ENCODE peak calls at places on chromosomes 16 and 17, in ten cellular contexts. One of them, this sample, is unnamed. For H3K4me1, the result is how much of the 10 kb centered on the place peaks cover.

GRCh38 chr16:1706386-1707192 is 594 bp downstream of the MAPK8IP3 start:
- DNase-seq in CD8-positive, alpha-beta memory T cell: peak
- DNase-seq in cardiac muscle cell: peak
- DNase-seq in PC-9: no peak
- DNase-seq in astrocyte: peak
- DNase-seq in fibroblast of lung: peak
- DNase-seq in tibial nerve: no peak
- DNase-seq in IMR-90: peak
- DNase-seq in lung: no peak
- DNase-seq in heart left ventricle: no peak
- DNase-seq in this sample: no peak

GRCh38 chr17:9645858-9646555 is 690 bp downstream of the USP43 start:
- DNase-seq in CD8-positive, alpha-beta memory T cell: no peak
- DNase-seq in cardiac muscle cell: peak
- DNase-seq in PC-9: peak
- DNase-seq in astrocyte: peak
- DNase-seq in fibroblast of lung: no peak
- DNase-seq in tibial nerve: no peak
- DNase-seq in IMR-90: no peak
- DNase-seq in lung: peak
- DNase-seq in heart left ventricle: peak
- DNase-seq in this sample: no peak

GRCh38 chr16:13307255-13307654 is 405.9 kb downstream of the SHISA9 start:
- DNase-seq in CD8-positive, alpha-beta memory T cell: no peak
- DNase-seq in cardiac muscle cell: no peak
- DNase-seq in PC-9: peak
- DNase-seq in astrocyte: peak
- DNase-seq in fibroblast of lung: no peak
- DNase-seq in tibial nerve: no peak
- DNase-seq in IMR-90: no peak
- DNase-seq in lung: no peak
- DNase-seq in heart left ventricle: no peak
- DNase-seq in this sample: no peak

GRCh38 chr17:491086-492014 is 138.7 kb upstream of the RPH3AL start:
- DNase-seq in CD8-positive, alpha-beta memory T cell: peak
- DNase-seq in cardiac muscle cell: peak
- DNase-seq in PC-9: no peak
- DNase-seq in astrocyte: peak
- DNase-seq in fibroblast of lung: peak
- DNase-seq in tibial nerve: no peak
- DNase-seq in IMR-90: peak
- DNase-seq in lung: peak
- DNase-seq in heart left ventricle: peak
- DNase-seq in this sample: no peak

GRCh38 chr17:35245196-35245486 is 2.3 kb downstream of the SLFN5 start:
- DNase-seq in CD8-positive, alpha-beta memory T cell: no peak
- DNase-seq in cardiac muscle cell: no peak
- DNase-seq in PC-9: peak
- DNase-seq in astrocyte: peak
- DNase-seq in fibroblast of lung: peak
- DNase-seq in tibial nerve: no peak
- DNase-seq in IMR-90: peak
- DNase-seq in lung: no peak
- DNase-seq in heart left ventricle: no peak
- DNase-seq in this sample: no peak

GRCh38 chr16:53945996-53946395 is 242.0 kb downstream of the FTO start:
- DNase-seq in CD8-positive, alpha-beta memory T cell: no peak
- DNase-seq in cardiac muscle cell: peak
- DNase-seq in PC-9: peak
- DNase-seq in astrocyte: peak
- DNase-seq in fibroblast of lung: peak
- DNase-seq in tibial nerve: no peak
- DNase-seq in IMR-90: peak
- DNase-seq in lung: peak
- DNase-seq in heart left ventricle: no peak
- DNase-seq in this sample: no peak

GRCh38 chr17:33169580-33170285 is 123.4 kb downstream of the ASIC2 start:
- DNase-seq in CD8-positive, alpha-beta memory T cell: no peak
- DNase-seq in cardiac muscle cell: no peak
- DNase-seq in PC-9: no peak
- DNase-seq in astrocyte: peak
- DNase-seq in fibroblast of lung: peak
- DNase-seq in tibial nerve: no peak
- DNase-seq in IMR-90: peak
- DNase-seq in lung: no peak
- DNase-seq in heart left ventricle: no peak
- DNase-seq in this sample: no peak

GRCh38 chr17:8794636-8795035 is 4.5 kb downstream of the MFSD6L start:
- DNase-seq in CD8-positive, alpha-beta memory T cell: no peak
- DNase-seq in cardiac muscle cell: no peak
- DNase-seq in PC-9: no peak
- DNase-seq in astrocyte: no peak
- DNase-seq in fibroblast of lung: no peak
- DNase-seq in tibial nerve: no peak
- DNase-seq in IMR-90: no peak
- DNase-seq in lung: no peak
- DNase-seq in heart left ventricle: no peak
- DNase-seq in this sample: no peak

GRCh38 chr17:7885357-7886226 is 3.0 kb upstream of the CHD3 start:
- DNase-seq in CD8-positive, alpha-beta memory T cell: peak
- DNase-seq in cardiac muscle cell: peak
- DNase-seq in PC-9: no peak
- DNase-seq in astrocyte: no peak
- DNase-seq in fibroblast of lung: peak
- DNase-seq in tibial nerve: peak
- DNase-seq in IMR-90: peak
- DNase-seq in lung: peak
- DNase-seq in heart left ventricle: peak
- DNase-seq in this sample: no peak

DNA sequence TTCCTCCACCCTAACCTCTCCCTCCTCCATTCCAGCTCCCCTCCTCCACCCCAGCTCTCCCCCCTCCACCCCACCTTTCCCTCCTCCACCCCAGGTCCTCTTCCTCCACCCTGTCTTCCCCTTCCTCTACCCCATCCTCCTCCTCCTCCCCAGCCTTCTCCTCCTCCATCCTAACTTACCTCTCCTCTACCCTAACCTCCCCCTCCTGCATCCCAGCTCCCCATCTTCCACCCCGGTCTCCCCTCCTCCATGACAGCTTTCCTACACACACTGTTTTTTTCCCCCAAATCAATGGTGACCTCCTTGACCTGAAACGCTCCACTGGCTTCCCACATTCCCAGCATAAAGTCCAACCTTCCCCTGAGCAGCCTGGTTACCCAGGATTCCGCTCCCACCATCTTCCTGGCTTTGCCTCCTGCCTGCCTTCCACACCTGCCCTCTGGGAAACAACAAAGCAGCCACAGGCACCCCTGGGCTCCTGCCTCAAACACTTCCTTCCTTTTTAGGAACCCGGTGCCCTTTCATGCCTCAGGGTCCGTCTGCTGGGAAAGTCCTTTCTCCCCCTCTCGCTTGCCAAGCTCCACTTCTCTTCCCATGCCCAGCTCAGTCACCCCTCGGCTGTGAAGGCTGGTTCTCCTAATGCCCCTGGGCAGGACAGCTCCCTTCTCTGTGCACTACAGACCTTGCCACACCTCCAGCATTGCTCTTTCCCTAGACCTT is 2.0 kb downstream of the RGS9 start:
- DNase-seq in CD8-positive, alpha-beta memory T cell: no peak
- DNase-seq in cardiac muscle cell: no peak
- DNase-seq in PC-9: no peak
- DNase-seq in astrocyte: no peak
- DNase-seq in fibroblast of lung: no peak
- DNase-seq in tibial nerve: no peak
- DNase-seq in IMR-90: no peak
- DNase-seq in lung: no peak
- DNase-seq in heart left ventricle: no peak
- DNase-seq in this sample: no peak
- H3K4me1 ChIP-seq in CD8-positive, alpha-beta memory T cell: under half
- H3K4me1 ChIP-seq in cardiac muscle cell: under half
- H3K4me1 ChIP-seq in PC-9: under half
- H3K4me1 ChIP-seq in astrocyte: under half
- H3K4me1 ChIP-seq in fibroblast of lung: under half
- H3K4me1 ChIP-seq in tibial nerve: under half
- H3K4me1 ChIP-seq in IMR-90: under half
- H3K4me1 ChIP-seq in lung: under half
- H3K4me1 ChIP-seq in heart left ventricle: under half
- H3K4me1 ChIP-seq in this sample: under half

GRCh38 chr17:75396025-75396424 is 9.5 kb downstream of the GRB2 start:
- DNase-seq in CD8-positive, alpha-beta memory T cell: no peak
- DNase-seq in cardiac muscle cell: no peak
- DNase-seq in PC-9: no peak
- DNase-seq in astrocyte: no peak
- DNase-seq in fibroblast of lung: no peak
- DNase-seq in tibial nerve: no peak
- DNase-seq in IMR-90: no peak
- DNase-seq in lung: no peak
- DNase-seq in heart left ventricle: no peak
- DNase-seq in this sample: no peak

GRCh38 chr17:75393523-75394331 is 11.8 kb downstream of the GRB2 start:
- DNase-seq in CD8-positive, alpha-beta memory T cell: peak
- DNase-seq in cardiac muscle cell: peak
- DNase-seq in PC-9: peak
- DNase-seq in astrocyte: peak
- DNase-seq in fibroblast of lung: peak
- DNase-seq in tibial nerve: peak
- DNase-seq in IMR-90: peak
- DNase-seq in lung: peak
- DNase-seq in heart left ventricle: peak
- DNase-seq in this sample: peak

GRCh38 chr17:75396781-75397180 is 8.7 kb downstream of the GRB2 start:
- DNase-seq in CD8-positive, alpha-beta memory T cell: no peak
- DNase-seq in cardiac muscle cell: no peak
- DNase-seq in PC-9: no peak
- DNase-seq in astrocyte: no peak
- DNase-seq in fibroblast of lung: no peak
- DNase-seq in tibial nerve: no peak
- DNase-seq in IMR-90: no peak
- DNase-seq in lung: no peak
- DNase-seq in heart left ventricle: no peak
- DNase-seq in this sample: no peak

GRCh38 chr17:75392559-75392958 is 12.9 kb downstream of the GRB2 start:
- DNase-seq in CD8-positive, alpha-beta memory T cell: no peak
- DNase-seq in cardiac muscle cell: no peak
- DNase-seq in PC-9: no peak
- DNase-seq in astrocyte: no peak
- DNase-seq in fibroblast of lung: no peak
- DNase-seq in tibial nerve: no peak
- DNase-seq in IMR-90: no peak
- DNase-seq in lung: no peak
- DNase-seq in heart left ventricle: no peak
- DNase-seq in this sample: no peak

DNA sequence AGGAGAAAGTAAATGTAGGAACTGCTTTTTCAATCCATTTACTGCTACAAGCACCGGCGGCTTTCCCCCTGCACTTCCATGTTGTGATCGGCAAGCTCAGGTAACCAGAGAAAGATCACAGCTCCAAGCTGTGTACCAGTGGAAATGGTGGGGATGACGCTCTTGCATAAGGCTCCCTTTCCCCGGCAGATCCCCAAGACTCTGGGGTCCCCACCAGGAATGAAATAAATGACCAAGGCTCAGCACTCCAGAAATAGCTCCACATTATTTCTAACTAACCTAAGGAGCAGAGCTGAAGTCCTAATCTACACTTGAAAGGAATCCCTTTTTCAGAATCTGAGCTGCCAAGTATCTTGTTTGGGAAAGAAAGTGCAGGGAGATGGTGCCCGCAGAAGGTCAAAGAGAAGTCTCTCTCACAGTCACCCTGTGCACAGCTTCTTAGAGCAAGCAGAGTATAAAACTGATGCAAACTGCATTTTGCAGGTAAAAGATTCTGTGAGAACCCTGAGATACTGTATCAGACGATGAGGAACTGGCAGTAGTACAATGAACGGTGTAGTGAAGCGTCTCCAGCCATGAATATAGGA is 11.1 kb downstream of the GRB2 start:
- DNase-seq in CD8-positive, alpha-beta memory T cell: no peak
- DNase-seq in cardiac muscle cell: no peak
- DNase-seq in PC-9: no peak
- DNase-seq in astrocyte: no peak
- DNase-seq in fibroblast of lung: no peak
- DNase-seq in tibial nerve: no peak
- DNase-seq in IMR-90: no peak
- DNase-seq in lung: no peak
- DNase-seq in heart left ventricle: no peak
- DNase-seq in this sample: no peak
- H3K4me1 ChIP-seq in CD8-positive, alpha-beta memory T cell: half or more
- H3K4me1 ChIP-seq in cardiac muscle cell: under half
- H3K4me1 ChIP-seq in PC-9: under half
- H3K4me1 ChIP-seq in astrocyte: under half
- H3K4me1 ChIP-seq in fibroblast of lung: under half
- H3K4me1 ChIP-seq in tibial nerve: half or more
- H3K4me1 ChIP-seq in IMR-90: under half
- H3K4me1 ChIP-seq in lung: under half
- H3K4me1 ChIP-seq in heart left ventricle: under half
- H3K4me1 ChIP-seq in this sample: under half

GRCh38 chr17:77129568-77130301 is 11.0 kb upstream of the SEC14L1 start:
- DNase-seq in CD8-positive, alpha-beta memory T cell: no peak
- DNase-seq in cardiac muscle cell: no peak
- DNase-seq in PC-9: no peak
- DNase-seq in astrocyte: no peak
- DNase-seq in fibroblast of lung: no peak
- DNase-seq in tibial nerve: no peak
- DNase-seq in IMR-90: peak
- DNase-seq in lung: no peak
- DNase-seq in heart left ventricle: no peak
- DNase-seq in this sample: no peak
- H3K4me1 ChIP-seq in CD8-positive, alpha-beta memory T cell: under half
- H3K4me1 ChIP-seq in cardiac muscle cell: under half
- H3K4me1 ChIP-seq in PC-9: under half
- H3K4me1 ChIP-seq in astrocyte: under half
- H3K4me1 ChIP-seq in fibroblast of lung: under half
- H3K4me1 ChIP-seq in tibial nerve: half or more
- H3K4me1 ChIP-seq in IMR-90: under half
- H3K4me1 ChIP-seq in lung: under half
- H3K4me1 ChIP-seq in heart left ventricle: under half
- H3K4me1 ChIP-seq in this sample: under half

DNA sequence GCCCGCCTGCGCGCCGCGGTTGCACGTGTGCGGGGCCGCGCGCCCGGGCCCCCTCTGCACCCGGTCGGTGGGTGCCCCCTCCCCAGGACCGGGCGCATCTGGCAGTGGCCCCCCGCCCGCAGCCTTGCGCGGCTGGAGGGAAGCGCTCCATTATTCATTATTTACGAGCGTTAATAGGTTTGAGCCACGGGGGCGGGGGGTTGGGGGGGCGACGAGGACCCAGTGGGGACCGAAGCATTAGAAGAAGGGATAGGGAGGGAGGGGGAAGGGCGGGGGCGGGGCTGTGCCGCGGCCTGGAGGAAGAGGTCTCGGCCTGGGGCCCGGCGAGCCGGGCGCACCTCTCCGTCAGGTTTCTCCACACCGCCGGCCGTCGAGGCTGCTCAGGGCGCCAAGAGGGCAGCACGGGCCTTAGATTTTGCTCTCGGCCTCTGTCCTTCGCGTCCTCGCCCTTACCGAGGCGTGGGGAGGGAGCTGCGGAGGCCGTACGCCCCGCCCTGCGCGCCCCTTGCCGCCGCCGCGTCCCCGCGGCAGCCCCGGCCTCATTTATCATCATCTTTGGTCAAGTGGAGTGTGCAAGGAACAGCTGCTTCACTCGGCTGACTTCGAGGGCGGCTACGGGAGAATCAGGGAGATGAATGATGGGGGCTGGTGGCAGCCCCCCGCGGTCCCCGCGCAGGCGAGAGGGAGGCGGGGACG is 54.2 kb downstream of the SREBF1 start:
- DNase-seq in CD8-positive, alpha-beta memory T cell: no peak
- DNase-seq in cardiac muscle cell: peak
- DNase-seq in PC-9: no peak
- DNase-seq in astrocyte: no peak
- DNase-seq in fibroblast of lung: no peak
- DNase-seq in tibial nerve: no peak
- DNase-seq in IMR-90: no peak
- DNase-seq in lung: no peak
- DNase-seq in heart left ventricle: no peak
- DNase-seq in this sample: no peak
- H3K4me1 ChIP-seq in CD8-positive, alpha-beta memory T cell: under half
- H3K4me1 ChIP-seq in cardiac muscle cell: half or more
- H3K4me1 ChIP-seq in PC-9: under half
- H3K4me1 ChIP-seq in astrocyte: under half
- H3K4me1 ChIP-seq in fibroblast of lung: under half
- H3K4me1 ChIP-seq in tibial nerve: half or more
- H3K4me1 ChIP-seq in IMR-90: under half
- H3K4me1 ChIP-seq in lung: under half
- H3K4me1 ChIP-seq in heart left ventricle: half or more
- H3K4me1 ChIP-seq in this sample: half or more

This sample was measured in esophagus squamous epithelium.